ENCODE peak calls at places on chromosomes 2 and 18, in seven cellular contexts. Y is A673, W is small intestine, J is PC-9, E is GM23248, X is HCT116, K is neural progenitor cell. Q is an unnamed sample.

GRCh38 chr18:37663446-37663845 is 97.8 kb upstream of the CELF4 start:
- DNase-seq in Y (no peak), W (no peak), J (no peak), E (no peak), X (no peak), K (no peak), Q (no peak)

GRCh38 chr2:152415231-152415642 is 80.3 kb downstream of the FMNL2 start:
- DNase-seq in Y (no peak), W (peak; percentile 19), J (peak; percentile 33), E (peak; percentile 29), X (peak; percentile 36), K (no peak), Q (no peak)

GRCh38 chr2:216777637-216778273 is 82.1 kb downstream of the TNP1 start:
- DNase-seq in Y (peak; percentile 88), W (peak; percentile 63), J (peak; percentile 21), E (peak; percentile 83), X (peak; percentile 84), K (peak; percentile 88), Q (peak; percentile 43)

GRCh38 chr18:23542471-23542870 is 39.2 kb downstream of the RMC1 start:
- DNase-seq in Y (no peak), W (no peak), J (no peak), E (peak; percentile 16), X (no peak), K (no peak), Q (no peak)

GRCh38 chr18:36675076-36675475 is 153.7 kb downstream of the TPGS2 start:
- DNase-seq in Y (no peak), W (no peak), J (no peak), E (no peak), X (no peak), K (no peak), Q (no peak)

GRCh38 chr2:97761192-97761591 is 47.8 kb downstream of the ZAP70 start:
- DNase-seq in Y (no peak), W (no peak), J (no peak), E (no peak), X (no peak), K (no peak), Q (no peak)

GRCh38 chr2:160742679-160743078 is 249.1 kb upstream of the RBMS1 start:
- DNase-seq in Y (no peak), W (no peak), J (no peak), E (peak; percentile 67), X (no peak), K (no peak), Q (no peak)

GRCh38 chr2:170924969-170925368 is 4.1 kb upstream of the GORASP2 start:
- DNase-seq in Y (no peak), W (no peak), J (no peak), E (no peak), X (no peak), K (no peak), Q (no peak)

GRCh38 chr2:116949249-116949648 is 865.2 kb upstream of the DDX18 start:
- DNase-seq in Y (no peak), W (no peak), J (no peak), E (no peak), X (no peak), K (no peak), Q (no peak)

GRCh38 chr2:239152239-239152915 is 248.4 kb downstream of the HDAC4 start:
- DNase-seq in Y (no peak), W (no peak), J (no peak), E (no peak), X (no peak), K (no peak), Q (no peak)

GRCh38 chr2:160214461-160215055 is 14.5 kb upstream of the ITGB6 start:
- DNase-seq in Y (no peak), W (peak; percentile 41), J (peak; percentile 69), E (peak; percentile 95), X (no peak), K (no peak), Q (no peak)

GRCh38 chr2:22628183-22628582 is 756.8 kb upstream of the KLHL29 start:
- DNase-seq in Y (no peak), W (no peak), J (no peak), E (no peak), X (no peak), K (no peak), Q (no peak)

GRCh38 chr18:56501896-56502295 is 136.5 kb downstream of the TXNL1 start:
- DNase-seq in Y (no peak), W (no peak), J (no peak), E (no peak), X (no peak), K (no peak), Q (no peak)

GRCh38 chr2:97992836-97993825 is 2.6 kb downstream of the TMEM131 start:
- DNase-seq in Y (no peak), W (no peak), J (no peak), E (peak; percentile 56), X (no peak), K (no peak), Q (no peak)

GRCh38 chr2:86305195-86305975 is 32.0 kb downstream of the REEP1 start:
- DNase-seq in Y (no peak), W (peak; percentile 28), J (no peak), E (no peak), X (no peak), K (no peak), Q (no peak)

GRCh38 chr2:199602896-199603482 is 145.2 kb upstream of the SATB2 start:
- DNase-seq in Y (peak; percentile 80), W (no peak), J (no peak), E (peak; percentile 5), X (no peak), K (no peak), Q (no peak)

GRCh38 chr2:199602271-199602895 is 144.6 kb upstream of the SATB2 start:
- DNase-seq in Y (peak; percentile 86), W (no peak), J (no peak), E (peak; percentile 20), X (peak; percentile 59), K (peak; percentile 56), Q (no peak)

GRCh38 chr2:199606193-199606780 is 148.5 kb upstream of the SATB2 start:
- DNase-seq in Y (peak; percentile 44), W (no peak), J (no peak), E (peak; percentile 5), X (no peak), K (peak; percentile 39), Q (no peak)

GRCh38 chr2:199607914-199608313 is 150.2 kb upstream of the SATB2 start:
- DNase-seq in Y (no peak), W (no peak), J (no peak), E (no peak), X (no peak), K (no peak), Q (no peak)

GRCh38 chr2:199603748-199604291 is 146.1 kb upstream of the SATB2 start:
- DNase-seq in Y (no peak), W (no peak), J (no peak), E (peak; percentile 23), X (no peak), K (peak; percentile 49), Q (no peak)
- H3K27me3 ChIP-seq in Y (no peaks in the 10 kb centered on the region), W (no peaks in the 10 kb centered on the region), J (peaks cover 13% of the 10 kb centered on the region), E (peaks cover 7% of the 10 kb centered on the region), X (no peaks in the 10 kb centered on the region), K (peaks cover 26% of the 10 kb centered on the region), Q (no peaks in the 10 kb centered on the region)

DNA sequence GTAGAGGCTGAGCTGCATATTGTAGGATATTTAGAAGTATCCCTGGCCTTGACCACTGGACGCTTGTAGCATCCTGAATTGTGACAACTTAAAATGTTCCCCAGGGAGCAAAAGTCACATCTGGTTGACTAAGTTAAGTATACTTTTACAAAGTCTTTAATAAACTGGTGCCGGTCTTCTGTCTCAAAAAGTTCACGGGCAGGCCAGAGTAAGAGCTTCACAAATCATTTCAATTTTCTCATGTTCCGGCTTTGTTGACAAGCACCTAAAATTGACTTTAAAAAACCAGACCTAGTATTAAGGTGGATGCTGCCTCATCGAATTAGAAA is 18.3 kb downstream of the ATP8B1 start:
- DNase-seq in Y (no peak), W (no peak), J (no peak), E (no peak), X (no peak), K (no peak), Q (no peak)
- H3K4me1 ChIP-seq in Y (peaks cover 95% of the 10 kb centered on the region), W (peaks cover 21% of the 10 kb centered on the region), J (peaks cover 91% of the 10 kb centered on the region), E (peaks cover 73% of the 10 kb centered on the region), X (peaks cover 69% of the 10 kb centered on the region), K (no peaks in the 10 kb centered on the region), Q (no peaks in the 10 kb centered on the region)

DNA sequence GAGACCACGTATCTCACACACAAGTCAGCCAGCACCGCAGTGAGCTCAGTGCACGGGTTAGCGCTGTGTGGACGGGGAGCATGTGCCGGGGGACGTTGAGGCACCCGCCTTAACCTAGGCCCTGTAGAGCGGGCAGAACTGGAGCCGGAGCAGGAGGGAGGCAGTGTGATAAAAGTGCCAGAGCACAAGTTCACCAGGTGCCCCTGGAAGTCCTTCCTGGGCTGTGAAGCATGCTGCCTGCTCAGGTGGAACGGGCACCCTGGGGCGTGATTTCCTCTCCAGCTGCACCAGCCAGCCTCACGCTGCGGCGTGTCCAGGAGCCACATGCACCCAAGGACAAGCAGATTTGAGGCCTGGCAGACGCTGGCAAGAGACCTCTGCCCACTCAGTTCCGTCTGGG is 50.3 kb downstream of the ITGB1BP1 start:
- DNase-seq in Y (no peak), W (no peak), J (no peak), E (no peak), X (no peak), K (no peak), Q (no peak)
- H3K27ac ChIP-seq in Y (no peak overlapping the region), W (no peak overlapping the region), J (no peak overlapping the region), E (no peak overlapping the region), X (no peak overlapping the region), K (no peak overlapping the region), Q (no peak overlapping the region)

GRCh38 chr2:63049291-63050185 is 1.1 kb upstream of the OTX1 start:
- DNase-seq in Y (no peak), W (no peak), J (no peak), E (peak; percentile 32), X (no peak), K (peak; percentile 86), Q (peak; percentile 41)

GRCh38 chr2:63052411-63053234 is 2.0 kb downstream of the OTX1 start:
- DNase-seq in Y (no peak), W (no peak), J (no peak), E (no peak), X (no peak), K (peak; percentile 39), Q (no peak)

GRCh38 chr2:63051795-63052333 is 1.2 kb downstream of the OTX1 start:
- DNase-seq in Y (no peak), W (no peak), J (no peak), E (no peak), X (no peak), K (peak; percentile 62), Q (peak; percentile 18)

GRCh38 chr2:63050186-63050915 is at the start of gene OTX1:
- DNase-seq in Y (peak; percentile 90), W (peak; percentile 51), J (peak; percentile 93), E (peak; percentile 61), X (peak; percentile 56), K (peak; percentile 94), Q (peak; percentile 76)

DNA sequence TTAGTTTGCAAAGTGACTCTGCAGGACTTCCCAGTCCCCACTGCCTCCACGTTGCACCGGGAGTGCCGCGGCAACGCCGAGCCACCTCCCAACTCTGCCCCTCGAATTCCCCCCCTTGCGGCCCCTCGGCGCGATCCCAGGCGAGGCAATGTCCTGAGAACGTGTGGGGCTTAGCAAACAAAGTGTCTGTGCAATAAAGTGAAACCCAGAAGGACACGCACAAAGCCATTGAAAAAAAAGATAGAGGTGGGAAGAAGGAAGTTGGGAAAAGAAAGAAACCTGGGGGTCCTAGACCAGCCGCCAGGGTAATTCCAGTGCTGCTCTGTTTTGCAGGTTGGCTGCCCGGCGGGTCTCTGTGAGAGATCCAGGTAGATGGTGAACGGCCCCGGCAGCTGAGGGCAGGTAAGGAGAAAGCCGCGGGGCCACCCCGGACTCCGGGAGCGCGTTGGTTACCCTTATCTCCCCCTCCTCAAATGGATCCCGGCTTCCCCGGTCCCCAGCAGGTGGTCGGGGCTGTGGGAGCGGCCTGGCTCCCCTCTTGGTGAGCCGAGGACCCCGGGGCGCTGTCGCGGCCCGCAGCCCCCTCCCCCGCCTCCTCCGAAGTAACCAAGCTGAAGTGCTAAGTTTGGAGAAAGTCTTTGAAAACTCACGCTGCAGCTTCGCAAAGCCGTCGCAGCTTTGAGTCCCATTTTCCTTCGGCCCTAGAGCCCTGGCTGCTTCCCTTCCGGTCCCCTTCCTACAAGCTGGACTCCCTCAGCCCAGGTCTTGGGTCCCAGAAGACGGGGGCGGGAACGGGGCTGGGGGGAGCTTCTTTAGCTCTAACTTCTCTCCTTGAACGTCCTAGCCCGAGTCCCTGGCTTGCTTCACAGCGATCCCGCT is 525 bp downstream of the OTX1 start:
- DNase-seq in Y (no peak), W (no peak), J (no peak), E (peak; percentile 30), X (no peak), K (peak; percentile 56), Q (peak; percentile 23)
- H3K27me3 ChIP-seq in Y (peaks cover 9% of the 10 kb centered on the region), W (peaks cover 27% of the 10 kb centered on the region), J (no peaks in the 10 kb centered on the region), E (peaks cover 56% of the 10 kb centered on the region), X (no peaks in the 10 kb centered on the region), K (peaks cover 65% of the 10 kb centered on the region), Q (peaks cover 95% of the 10 kb centered on the region)

Q was measured in neuronal stem cell.